ENCODE peak calls at places on chromosomes 1 and 21, in nine cellular contexts. W is PC-9; N is astrocyte of the spinal cord; F is GM13977; H is NCI-H774; E is progenitor cell of endocrine pancreas; K is HEK293T; Z is stimulated activated CD8-positive, alpha-beta memory T cell treated with anti-CD3 and anti-CD28 coated beads, Interleukin-15, amount 100 ng/mL, for 24 hours; Q is activated CD4-positive, alpha-beta T cell treated with anti-CD3 and anti-CD28 coated beads, Interleukin-2, amount 50 U/mL, for 1 hour. L is an unnamed sample.
A peak's percentile ranks its signal among the peaks of the same experiment; 100 is the strongest.

GRCh38 chr1:31715873-31716220 is 12.0 kb upstream of the COL16A1 start:
- DNase-seq in K (no peak), E (no peak), Q (no peak), F (no peak), Z (no peak), H (no peak), W (no peak), N (no peak), L (no peak)

GRCh38 chr1:236099622-236100021 is 34.7 kb upstream of the NID1 start:
- DNase-seq in H (no peak), Z (no peak), K (no peak), N (no peak), F (no peak), W (no peak), Q (no peak), E (no peak), L (no peak)

GRCh38 chr1:41483960-41484844 is at the start of gene EDN2:
- DNase-seq in Z (no peak), N (no peak), E (no peak), W (peak; percentile 88), Q (no peak), F (peak; percentile 52), K (peak; percentile 21), H (peak; percentile 85), L (peak; percentile 62)

GRCh38 chr1:52127181-52128175 is 14.4 kb upstream of the ZFYVE9 start:
- DNase-seq in H (peak; percentile 18), Z (no peak), W (peak; percentile 32), N (peak; percentile 68), E (no peak), F (peak; percentile 28), K (peak; percentile 55), Q (no peak), L (peak; percentile 35)

GRCh38 chr21:46622226-46622625 is 13.2 kb upstream of the PRMT2 start:
- DNase-seq in N (peak; percentile 92), E (no peak), F (no peak), W (no peak), Z (no peak), K (no peak), H (no peak), Q (peak; percentile 27), L (peak; percentile 18)

GRCh38 chr1:158002630-158003408 is 9.4 kb downstream of the KIRREL1 start:
- DNase-seq in K (no peak), W (no peak), Z (no peak), H (no peak), Q (no peak), E (no peak), N (peak; percentile 51), F (no peak), L (peak; percentile 70)

GRCh38 chr1:92754000-92754787 is 30.7 kb downstream of the EVI5 start:
- DNase-seq in K (no peak), N (peak; percentile 78), H (no peak), E (no peak), Z (no peak), F (no peak), Q (no peak), W (no peak), L (no peak)

GRCh38 chr1:20634594-20635084 is 1.4 kb downstream of the PINK1 start:
- DNase-seq in Z (no peak), W (peak; percentile 62), K (peak; percentile 55), H (no peak), F (no peak), Q (peak; percentile 18), E (no peak), N (peak; percentile 72), L (peak; percentile 81)

GRCh38 chr1:190578531-190578930 is 100.9 kb upstream of the BRINP3 start:
- DNase-seq in K (no peak), Q (no peak), N (no peak), W (no peak), F (no peak), Z (no peak), E (no peak), H (no peak), L (no peak)

GRCh38 chr1:243798726-243799125 is 51.3 kb downstream of the AKT3 start:
- DNase-seq in Z (no peak), E (no peak), N (peak; percentile 87), F (no peak), H (no peak), Q (no peak), W (peak; percentile 31), K (no peak), L (no peak)

GRCh38 chr1:109137959-109138757 is 24.2 kb downstream of the ELAPOR1 start:
- DNase-seq in K (no peak), E (no peak), Q (no peak), N (no peak), W (no peak), H (no peak), F (no peak), Z (no peak), L (no peak)

GRCh38 chr1:59512702-59513101 is 215.8 kb downstream of the FGGY start:
- DNase-seq in N (no peak), Q (no peak), K (no peak), Z (no peak), F (no peak), E (no peak), W (no peak), H (no peak), L (no peak)

GRCh38 chr1:159009704-159010361 is at the start of gene IFI16:
- DNase-seq in W (peak; percentile 34), Z (no peak), H (peak; percentile 21), E (no peak), Q (peak; percentile 33), K (no peak), N (peak; percentile 95), F (peak; percentile 59), L (no peak)

GRCh38 chr1:26827663-26828062 is 1.2 kb downstream of the ZDHHC18 start:
- DNase-seq in E (no peak), N (no peak), W (no peak), H (no peak), K (peak; percentile 9), F (no peak), Z (no peak), Q (no peak), L (peak; percentile 43)

GRCh38 chr1:32893198-32894018 is 7.1 kb downstream of the HPCA start:
- DNase-seq in K (peak; percentile 70), F (no peak), E (no peak), H (peak; percentile 75), W (no peak), Q (no peak), Z (no peak), N (peak; percentile 12), L (peak; percentile 75)

GRCh38 chr1:169312084-169312954 is 55.3 kb downstream of the NME7 start:
- DNase-seq in E (no peak), K (peak; percentile 28), F (no peak), H (no peak), Q (no peak), Z (no peak), N (peak; percentile 96), W (peak; percentile 50), L (no peak)

GRCh38 chr1:2102753-2103152 is 52.5 kb downstream of the PRKCZ start:
- DNase-seq in N (no peak), K (no peak), Q (no peak), H (no peak), F (no peak), W (no peak), E (no peak), Z (no peak), L (no peak)

GRCh38 chr1:57281324-57281723 is 142.5 kb downstream of the DAB1 start:
- DNase-seq in Z (no peak), K (no peak), E (no peak), F (no peak), Q (no peak), W (no peak), H (no peak), N (no peak), L (no peak)

GRCh38 chr1:59499956-59500569 is 203.2 kb downstream of the FGGY start:
- DNase-seq in W (no peak), F (no peak), Q (no peak), H (no peak), E (no peak), K (no peak), N (no peak), Z (no peak), L (no peak)

GRCh38 chr1:169106921-169107672 is 607 bp downstream of the ATP1B1 start:
- DNase-seq in W (no peak), Q (no peak), N (peak; percentile 46), K (peak; percentile 33), E (peak; percentile 27), H (peak; percentile 19), F (peak; percentile 25), Z (no peak), L (peak; percentile 52)

GRCh38 chr1:25640646-25641328 is 24.2 kb downstream of the MAN1C1 start:
- DNase-seq in H (no peak), E (no peak), W (no peak), K (peak; percentile 1), Q (no peak), Z (no peak), F (no peak), N (no peak), L (peak; percentile 51)

GRCh38 chr1:165144757-165145397 is 211.6 kb downstream of the LMX1A start:
- DNase-seq in E (peak; percentile 54), W (peak; percentile 56), Q (peak; percentile 1), K (peak; percentile 77), H (peak; percentile 53), F (peak; percentile 28), N (peak; percentile 45), Z (no peak), L (peak; percentile 85)

GRCh38 chr1:161260939-161261858 is 2.7 kb downstream of the PCP4L1 start:
- DNase-seq in W (no peak), F (no peak), Q (no peak), K (no peak), H (no peak), E (no peak), Z (no peak), N (no peak), L (no peak)

GRCh38 chr1:33577663-33578062 is 105.2 kb downstream of the ZSCAN20 start:
- DNase-seq in E (no peak), N (no peak), W (no peak), F (no peak), H (no peak), K (no peak), Q (no peak), Z (no peak), L (no peak)

GRCh38 chr1:195948123-195948895 is 659.9 kb downstream of the KCNT2 start:
- DNase-seq in K (no peak), H (no peak), N (no peak), W (no peak), Q (no peak), Z (no peak), F (no peak), E (no peak), L (no peak)

GRCh38 chr1:236502579-236502971 is 21.2 kb upstream of the LGALS8 start:
- DNase-seq in H (no peak), N (peak; percentile 32), Z (no peak), F (no peak), W (peak; percentile 51), E (no peak), K (no peak), Q (no peak), L (peak; percentile 17)

GRCh38 chr1:8747879-8748825 is 69.3 kb downstream of the RERE start:
- DNase-seq in Z (no peak), F (no peak), Q (no peak), N (no peak), H (no peak), E (no peak), W (no peak), K (no peak), L (no peak)

GRCh38 chr1:209697082-209697481 is 7.6 kb upstream of the HSD11B1 start:
- DNase-seq in E (no peak), Z (no peak), K (no peak), F (no peak), N (no peak), W (no peak), Q (no peak), H (no peak), L (no peak)

GRCh38 chr1:92623187-92623778 is 136.6 kb upstream of the GFI1 start:
- DNase-seq in K (no peak), H (no peak), W (no peak), F (peak; percentile 22), E (no peak), Z (no peak), Q (no peak), N (peak; percentile 20), L (no peak)

GRCh38 chr1:112957133-112957812 is 1.3 kb upstream of the SLC16A1 start:
- DNase-seq in F (peak; percentile 86), N (peak; percentile 94), W (no peak), Z (peak; percentile 2), K (peak; percentile 64), H (no peak), Q (peak; percentile 18), E (no peak), L (peak; percentile 75)

GRCh38 chr1:161166669-161167548 is 683 bp downstream of the PPOX start:
- DNase-seq in F (no peak), N (no peak), E (no peak), Q (no peak), K (peak; percentile 45), Z (no peak), H (no peak), W (peak; percentile 22), L (peak; percentile 67)

L was measured in GM23338.